ENCODE peak calls at places on chromosomes 12 and 14, in six cellular contexts. E is GM12878, C is HCT116, P is H1, K is K562, O is HepG2. J is an unnamed sample.

GRCh38 chr12:33310471-33310870 is 129.1 kb downstream of the SYT10 start:
- DNase-seq in C (no peak), P (no peak), K (no peak), O (no peak), E (no peak), J (no peak)

GRCh38 chr14:101065246-101065645 is 161.7 kb upstream of the RTL1 start:
- DNase-seq in E (no peak), O (no peak), C (no peak), K (no peak), P (no peak), J (no peak)

GRCh38 chr12:100158535-100158934 is 15.9 kb upstream of the BLTP3B start:
- DNase-seq in P (no peak), C (no peak), K (no peak), O (no peak), E (no peak), J (no peak)

GRCh38 chr12:69000069-69000468 is 67.1 kb upstream of the CPM start:
- DNase-seq in O (no peak), E (no peak), P (no peak), C (no peak), K (no peak), J (no peak)

GRCh38 chr12:56115329-56115728 is 1.1 kb upstream of the RPL41 start:
- DNase-seq in E (no peak), K (no peak), C (no peak), O (no peak), P (no peak), J (peak)

GRCh38 chr12:54215990-54216579 is 27.3 kb upstream of the SMUG1 start:
- DNase-seq in K (peak), O (no peak), C (no peak), P (no peak), E (no peak), J (no peak)

GRCh38 chr12:67388331-67389163 is 119.4 kb downstream of the CAND1 start:
- DNase-seq in K (peak), P (no peak), E (no peak), C (no peak), O (no peak), J (no peak)

GRCh38 chr12:57416039-57416996 is 14.5 kb downstream of the R3HDM2 start:
- DNase-seq in O (no peak), E (no peak), P (no peak), C (peak), K (no peak), J (no peak)

GRCh38 chr14:69069020-69069421 is 83.9 kb downstream of the DCAF5 start:
- DNase-seq in K (peak), P (no peak), C (no peak), E (no peak), O (no peak), J (peak)

GRCh38 chr12:11825278-11825677 is 175.8 kb downstream of the ETV6 start:
- DNase-seq in C (no peak), E (no peak), K (no peak), P (no peak), O (no peak), J (no peak)

GRCh38 chr12:131003036-131003435 is 49.3 kb downstream of the ADGRD1 start:
- DNase-seq in E (no peak), P (no peak), O (no peak), K (no peak), C (no peak), J (no peak)

GRCh38 chr12:129372348-129372747 is 519.1 kb downstream of the GLT1D1 start:
- DNase-seq in K (no peak), O (no peak), C (no peak), E (no peak), P (no peak), J (no peak)

GRCh38 chr14:67514203-67514607 is 18.9 kb upstream of the PLEKHH1 start:
- DNase-seq in C (no peak), E (no peak), K (no peak), O (no peak), P (no peak), J (no peak)

GRCh38 chr12:19431407-19432308 is 7.6 kb upstream of the AEBP2 start:
- DNase-seq in O (no peak), E (peak), C (no peak), P (no peak), K (no peak), J (peak)

GRCh38 chr14:29392287-29392686 is 535.4 kb downstream of the PRKD1 start:
- DNase-seq in K (no peak), P (no peak), O (no peak), C (no peak), E (no peak), J (no peak)
- TF ChIP-seq POLR2AphosphoS5 in K (no peak), P (no peak), O (no peak), C (no peak), E (no peak), J (no peak)

DNA sequence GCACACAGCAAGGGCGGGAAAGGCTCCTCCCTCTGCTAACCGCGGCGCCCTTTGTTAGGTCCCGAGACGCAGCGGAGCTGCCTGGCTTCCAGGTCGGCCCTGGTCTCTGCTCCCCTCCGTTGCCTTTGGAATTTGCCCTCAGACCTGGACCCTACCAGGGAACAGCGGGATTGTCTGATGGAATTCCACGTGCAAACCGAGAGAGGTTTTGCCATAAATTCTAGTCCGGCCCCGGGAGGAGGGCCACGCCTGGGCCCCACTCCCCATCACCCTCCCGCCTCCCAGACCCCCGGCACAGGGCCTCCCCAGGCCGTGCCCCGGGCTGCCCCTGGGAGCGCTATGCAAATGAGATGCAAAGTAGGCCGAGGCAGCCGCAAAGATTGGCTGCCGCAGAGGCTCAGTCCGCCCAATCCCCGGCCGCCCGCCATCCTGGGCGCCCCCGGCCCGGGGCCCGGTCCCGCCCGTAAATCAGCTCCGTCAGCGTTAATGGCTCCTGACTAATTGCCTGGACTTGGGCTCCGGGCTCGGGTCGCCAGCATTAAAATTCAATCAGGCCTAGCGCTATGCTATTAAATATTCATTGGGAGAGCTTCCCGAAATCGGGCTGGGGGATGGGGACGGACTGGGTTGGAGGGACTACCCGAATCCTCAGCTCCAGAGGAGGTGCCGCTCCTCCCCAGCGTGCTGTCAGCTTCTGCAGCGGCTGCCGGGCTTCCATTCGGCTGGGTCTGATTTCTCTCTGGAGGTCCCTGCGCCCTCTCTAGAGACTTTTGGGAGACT is 15.6 kb upstream of the FIGNL2 start:
- DNase-seq in P (no peak), C (no peak), O (peak), K (no peak), E (no peak), J (no peak)
- TF ChIP-seq EZH2 in P (no peak), C (no peak), O (no peak), K (no peak), E (no peak), J (no peak)

GRCh38 chr12:112906712-112907414 is at the start of gene OAS1:
- DNase-seq in C (no peak), E (peak), P (no peak), K (no peak), O (peak), J (peak)
- TF ChIP-seq POLR2A in C (no peak), E (peak), P (no peak), K (no peak), O (peak), J (peak)

GRCh38 chr12:26227376-26227775 is 32.0 kb downstream of the SSPN start:
- DNase-seq in E (no peak), K (no peak), C (no peak), O (no peak), P (no peak), J (no peak)
- TF ChIP-seq POLR2AphosphoS5 in E (no peak), K (no peak), C (no peak), O (no peak), P (no peak), J (no peak)

DNA sequence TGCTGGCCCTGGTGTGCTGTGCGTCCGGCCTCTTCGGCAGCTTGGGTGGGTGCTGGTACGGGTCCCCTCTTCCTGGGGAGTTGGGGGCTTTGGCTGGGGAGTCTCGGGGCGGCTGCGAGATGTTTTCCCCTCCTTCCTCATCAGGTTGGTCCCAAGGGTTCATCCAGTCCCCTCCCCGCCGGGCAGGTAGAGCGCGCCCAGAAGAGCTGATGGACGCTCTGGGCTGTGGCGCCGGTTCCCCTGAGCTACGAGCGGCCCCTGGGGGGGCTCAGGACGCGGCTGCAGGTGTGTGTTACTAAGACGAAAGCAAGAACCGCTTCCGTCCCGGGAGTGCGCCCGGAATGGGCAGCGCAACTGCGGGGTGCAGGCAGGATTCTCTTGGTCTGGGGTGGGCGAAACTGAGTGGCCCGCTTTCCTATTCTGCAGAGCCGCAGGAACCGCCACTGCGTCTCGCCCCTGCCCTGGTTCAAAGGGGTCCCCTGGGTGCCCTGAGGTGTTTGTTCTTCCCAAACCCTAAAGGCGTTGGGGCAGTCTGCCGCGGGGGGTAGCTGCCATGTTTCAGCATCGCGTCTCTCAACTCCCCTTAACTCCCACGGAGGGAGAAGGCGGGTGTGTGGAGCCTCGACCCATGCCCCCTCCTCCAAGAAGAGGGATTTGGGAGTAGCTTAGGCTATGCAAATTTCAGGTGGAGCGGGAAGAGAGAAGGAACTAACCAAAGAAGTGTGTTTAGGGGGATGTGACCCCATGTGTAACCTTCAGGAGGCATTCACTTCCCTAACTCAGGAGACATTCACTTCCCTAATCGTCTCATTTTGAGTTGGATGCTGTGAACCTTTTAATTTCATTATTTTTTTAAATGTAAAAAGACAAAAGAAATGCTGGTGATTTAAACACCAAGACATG is 1.2 kb downstream of the SLC24A4 start:
- DNase-seq in K (no peak), E (no peak), P (no peak), C (no peak), O (no peak), J (no peak)
- TF ChIP-seq EZH2 in K (no peak), E (no peak), P (peak), C (no peak), O (no peak), J (no peak)

GRCh38 chr12:45988259-45988658 is 2.1 kb downstream of the SCAF11 start:
- DNase-seq in K (no peak), E (no peak), O (no peak), C (no peak), P (no peak), J (no peak)

GRCh38 chr12:45990468-45991288 is at the start of gene SCAF11:
- DNase-seq in O (peak), P (peak), C (peak), K (peak), E (peak), J (peak)

GRCh38 chr12:45991289-45992249 is 1.2 kb upstream of the SCAF11 start:
- DNase-seq in C (peak), K (peak), P (no peak), O (peak), E (no peak), J (peak)

GRCh38 chr12:45989277-45989856 is 1.0 kb downstream of the SCAF11 start:
- DNase-seq in P (no peak), C (peak), E (no peak), O (no peak), K (no peak), J (no peak)

DNA sequence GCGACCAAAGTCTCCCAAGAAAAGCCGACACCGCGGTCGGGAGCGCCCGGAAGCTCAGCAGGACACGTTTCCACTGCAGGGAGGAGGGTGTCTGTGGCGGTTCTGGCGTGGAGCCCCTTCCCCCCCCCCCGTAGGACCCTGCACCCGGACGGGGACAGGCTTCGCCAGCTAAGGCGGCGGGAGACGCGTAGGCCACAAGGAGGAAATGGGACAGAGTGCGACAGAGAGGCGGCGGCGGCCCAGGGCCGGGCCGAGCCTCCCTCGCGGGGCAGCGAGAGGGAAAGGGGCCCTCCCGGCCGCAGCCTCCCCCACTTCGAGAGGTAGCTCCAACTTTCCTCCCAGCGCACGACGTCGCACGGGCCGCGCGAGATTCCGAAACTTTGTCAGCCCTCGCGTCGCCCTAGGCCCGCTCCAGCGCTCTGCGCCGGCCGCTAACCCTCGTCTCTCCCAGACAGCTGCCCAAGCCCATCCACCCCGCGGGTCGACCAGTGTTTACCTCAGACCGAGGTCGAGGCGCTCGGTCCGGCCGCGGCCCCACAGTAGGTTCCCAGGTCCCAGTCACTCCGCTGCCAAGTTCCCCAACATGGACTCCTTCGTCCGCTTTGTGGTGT is 412 bp downstream of the SCAF11 start:
- DNase-seq in P (no peak), K (peak), E (no peak), C (peak), O (peak), J (peak)
- TF ChIP-seq POLR2A in P (no peak), K (no peak), E (peak), C (no peak), O (no peak), J (peak)

DNA sequence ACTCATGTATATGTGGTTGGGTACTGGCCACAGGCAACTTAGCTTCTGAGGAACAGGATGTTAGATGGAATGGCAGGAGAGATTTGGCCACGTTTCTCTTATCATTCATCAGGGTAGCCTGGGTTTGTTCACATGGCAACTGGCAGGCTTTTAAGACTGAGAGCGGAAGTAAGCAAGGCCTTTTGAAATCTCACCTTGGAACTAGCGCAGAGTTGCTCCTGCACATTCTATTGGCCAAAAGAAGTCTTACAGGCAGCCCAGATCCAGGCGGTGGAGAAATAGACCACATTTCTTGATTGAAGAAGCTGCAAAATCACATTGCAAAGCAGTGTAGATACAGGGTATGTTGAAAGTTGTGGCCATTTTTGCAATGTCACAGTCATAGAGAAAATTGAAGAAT is 3.7 kb downstream of the CLEC4A start:
- DNase-seq in O (no peak), K (peak), C (no peak), P (no peak), E (no peak), J (no peak)
- TF ChIP-seq POLR2AphosphoS5 in O (no peak), K (no peak), C (no peak), P (no peak), E (no peak), J (no peak)

GRCh38 chr12:26648066-26648465 is 184.9 kb downstream of the ITPR2 start:
- DNase-seq in E (no peak), K (no peak), C (no peak), O (no peak), P (no peak), J (peak)

GRCh38 chr12:26648584-26648983 is 184.4 kb downstream of the ITPR2 start:
- DNase-seq in E (no peak), K (no peak), C (no peak), O (no peak), P (no peak), J (peak)

GRCh38 chr12:26651566-26652188 is 181.3 kb downstream of the ITPR2 start:
- DNase-seq in E (peak), C (peak), O (peak), P (peak), K (peak), J (peak)

GRCh38 chr12:26648999-26649398 is 184.0 kb downstream of the ITPR2 start:
- DNase-seq in E (no peak), C (no peak), P (no peak), K (no peak), O (no peak), J (no peak)

DNA sequence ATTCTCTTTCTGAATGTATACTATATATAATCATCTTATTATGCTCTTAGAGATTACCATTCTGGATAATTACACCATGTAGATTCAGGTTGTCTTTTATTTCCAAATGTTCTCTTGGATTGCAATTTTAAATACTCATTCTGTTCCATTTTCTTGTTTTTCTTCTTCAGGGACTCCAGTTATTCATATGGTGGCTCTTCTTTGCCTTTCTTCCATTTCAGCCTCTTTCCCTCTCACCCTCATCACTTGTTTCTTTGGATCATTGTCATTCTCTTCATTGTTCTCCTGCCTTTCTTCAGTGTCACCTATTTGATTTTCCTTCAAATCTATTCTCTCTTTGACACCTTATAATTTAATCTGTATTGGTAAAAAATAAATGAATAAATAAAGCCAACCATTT is 182.0 kb downstream of the ITPR2 start:
- DNase-seq in E (no peak), O (no peak), P (no peak), C (no peak), K (no peak), J (no peak)
- TF ChIP-seq EZH2 in E (no peak), O (no peak), P (no peak), C (no peak), K (no peak), J (no peak)